ENCODE peak calls at places on chromosomes 16 and 17, in four cellular contexts. I is kidney tubule cell; V is activated naive CD4-positive, alpha-beta T cell treated with anti-CD3 and anti-CD28 coated beads, Interleukin-2, amount 10 ng/mL, durations not matched to agents 7 days and 5 days; O is C1 segment of cervical spinal cord. Y is an unnamed sample.

GRCh38 chr17:77802811-77803220 is 155.7 kb upstream of the TNRC6C start:
- DNase-seq in I (peak; percentile 15), V (no peak), O (no peak), Y (no peak)

GRCh38 chr17:45114117-45114932 is 18.0 kb downstream of the PLCD3 start:
- DNase-seq in I (no peak), V (no peak), O (no peak), Y (no peak)

GRCh38 chr16:3444032-3444388 is 530 bp downstream of the NAA60 start:
- DNase-seq in O (no peak), V (peak; percentile 58), I (peak; percentile 76), Y (peak; percentile 64)

GRCh38 chr17:1067282-1067956 is 70.5 kb downstream of the TIMM22 start:
- DNase-seq in O (no peak), V (no peak), I (no peak), Y (no peak)

GRCh38 chr17:60747069-60747808 is 69.6 kb downstream of the BCAS3 start:
- DNase-seq in O (no peak), I (no peak), V (no peak), Y (no peak)

GRCh38 chr17:61407211-61407911 is 7.7 kb downstream of the TBX2 start:
- DNase-seq in V (no peak), I (peak; percentile 33), O (no peak), Y (no peak)

GRCh38 chr16:89374393-89374948 is 115.9 kb downstream of the ANKRD11 start:
- DNase-seq in O (no peak), V (no peak), I (no peak), Y (no peak)

GRCh38 chr17:82751171-82751570 is 694 bp upstream of the TBCD start:
- DNase-seq in V (no peak), O (no peak), I (no peak), Y (no peak)

GRCh38 chr16:81180578-81180977 is 57.9 kb upstream of the BCO1 start:
- DNase-seq in V (no peak), I (no peak), O (no peak), Y (no peak)

GRCh38 chr17:53129863-53130262 is 692.9 kb upstream of the KIF2B start:
- DNase-seq in I (no peak), V (no peak), O (no peak), Y (no peak)

GRCh38 chr17:82283208-82283749 is 9.8 kb upstream of the CSNK1D start:
- DNase-seq in O (no peak), V (no peak), I (peak; percentile 93), Y (no peak)

GRCh38 chr17:44931376-44931775 is 16.1 kb upstream of the GFAP start:
- DNase-seq in I (no peak), V (no peak), O (no peak), Y (no peak)

GRCh38 chr17:51640108-51640622 is 379.8 kb downstream of the UTP18 start:
- DNase-seq in O (no peak), I (peak; percentile 13), V (peak; percentile 26), Y (peak; percentile 23)

GRCh38 chr16:61829631-61830030 is 206.6 kb downstream of the CDH8 start:
- DNase-seq in I (no peak), O (no peak), V (no peak), Y (no peak)

GRCh38 chr17:39402890-39403605 is 1.6 kb upstream of the FBXL20 start:
- DNase-seq in I (no peak), O (no peak), V (no peak), Y (no peak)

GRCh38 chr17:62093188-62094155 is 28.4 kb upstream of the MED13 start:
- DNase-seq in I (peak; percentile 97), O (no peak), V (no peak), Y (no peak)

GRCh38 chr17:27491713-27492190 is 35.5 kb downstream of the KSR1 start:
- DNase-seq in I (peak; percentile 48), O (no peak), V (no peak), Y (no peak)

GRCh38 chr16:11400076-11400475 is 54.8 kb downstream of the RMI2 start:
- DNase-seq in I (no peak), V (peak; percentile 8), O (no peak), Y (no peak)

GRCh38 chr16:76428858-76429257 is 151.7 kb downstream of the CNTNAP4 start:
- DNase-seq in O (no peak), I (peak; percentile 63), V (no peak), Y (no peak)

GRCh38 chr16:85935957-85936760 is 37.2 kb downstream of the IRF8 start:
- DNase-seq in I (peak; percentile 62), V (peak; percentile 75), O (peak; percentile 7), Y (peak; percentile 86)

GRCh38 chr16:86713021-86713631 is 134.8 kb downstream of the FOXL1 start:
- DNase-seq in V (no peak), O (no peak), I (no peak), Y (no peak)

GRCh38 chr16:75035410-75035968 is 36.7 kb downstream of the ZNRF1 start:
- DNase-seq in V (no peak), I (no peak), O (no peak), Y (no peak)

GRCh38 chr16:85754403-85754802 is 3.5 kb upstream of the C16orf74 start:
- DNase-seq in O (no peak), I (no peak), V (no peak), Y (no peak)

GRCh38 chr17:15279011-15279477 is 13.9 kb upstream of the PMP22 start:
- DNase-seq in I (peak; percentile 94), O (no peak), V (no peak), Y (no peak)

Y was measured in activated CD8-positive, alpha-beta T cell treated with anti-CD3 and anti-CD28 coated beads, Interleukin-2, amount 10 ng/mL, durations not matched to agents 7 days and 5 days.